ENCODE peak calls at places on chromosomes 3 and 15, in seven cellular contexts. H is activated CD4-positive, alpha-beta T cell treated with anti-CD3 and anti-CD28 coated beads for 24 hours; B is stimulated activated CD4-positive, alpha-beta T cell treated with anti-CD3 and anti-CD28 coated beads, Interleukin-12 subunit alpha, Interleukin-12 subunit beta, amount 100 ng/mL, for 4 hours; M is left cardiac atrium; E is astrocyte; Z is T-helper 2 cell; D is nucleus accumbens. X is an unnamed sample.

GRCh38 chr15:26841941-26842340 is 24.9 kb upstream of the GABRA5 start:
- DNase-seq in H (no peak), B (no peak), M (no peak), E (no peak), Z (no peak), D (no peak), X (no peak)

GRCh38 chr3:159763466-159764210 is 225.0 kb upstream of the IL12A start:
- DNase-seq in H (no peak), B (no peak), M (peak; percentile 82), E (peak; percentile 81), Z (no peak), D (no peak), X (peak; percentile 42)

GRCh38 chr3:157494581-157495281 is 8.5 kb downstream of the VEPH1 start:
- DNase-seq in H (no peak), B (no peak), M (no peak), E (peak; percentile 48), Z (no peak), D (no peak), X (peak; percentile 34)

GRCh38 chr3:150172356-150172755 is 201.7 kb upstream of the PFN2 start:
- DNase-seq in H (no peak), B (no peak), M (no peak), E (no peak), Z (no peak), D (no peak), X (no peak)

GRCh38 chr3:157115069-157116006 is 44.6 kb downstream of the CCNL1 start:
- DNase-seq in H (no peak), B (no peak), M (peak; percentile 51), E (peak; percentile 81), Z (no peak), D (no peak), X (no peak)

GRCh38 chr3:153734777-153735551 is 386.2 kb upstream of the ARHGEF26 start:
- DNase-seq in H (no peak), B (no peak), M (no peak), E (peak; percentile 9), Z (no peak), D (no peak), X (no peak)

GRCh38 chr3:69770219-69770618 is 31.0 kb downstream of the MITF start:
- DNase-seq in H (no peak), B (no peak), M (no peak), E (peak; percentile 72), Z (no peak), D (no peak), X (no peak)

GRCh38 chr3:131868203-131868602 is 166.6 kb downstream of the CPNE4 start:
- DNase-seq in H (no peak), B (no peak), M (no peak), E (no peak), Z (no peak), D (no peak), X (no peak)

GRCh38 chr3:55804170-55805095 is 317.3 kb upstream of the WNT5A start:
- DNase-seq in H (no peak), B (no peak), M (no peak), E (no peak), Z (no peak), D (no peak), X (no peak)

GRCh38 chr15:35674873-35675781 is 129.2 kb upstream of the DPH6 start:
- DNase-seq in H (no peak), B (no peak), M (no peak), E (peak; percentile 39), Z (no peak), D (no peak), X (no peak)

GRCh38 chr3:4584537-4585249 is 91.5 kb downstream of the ITPR1 start:
- DNase-seq in H (no peak), B (no peak), M (peak; percentile 44), E (no peak), Z (no peak), D (no peak), X (no peak)

GRCh38 chr3:37384117-37384516 is 209.7 kb upstream of the LRRFIP2 start:
- DNase-seq in H (no peak), B (no peak), M (no peak), E (no peak), Z (no peak), D (no peak), X (no peak)

GRCh38 chr3:194779729-194780224 is 94.1 kb downstream of the FAM43A start:
- DNase-seq in H (no peak), B (no peak), M (no peak), E (peak; percentile 30), Z (no peak), D (no peak), X (no peak)

GRCh38 chr15:43776718-43777292 is at the start of gene ELL3:
- DNase-seq in H (peak; percentile 58), B (peak; percentile 71), M (peak; percentile 83), E (no peak), Z (peak; percentile 73), D (no peak), X (no peak)

X was measured in caudate nucleus.